ENCODE peak calls at places on chromosome 17, in seven cellular contexts. One of them, this sample, is unnamed.

GRCh38 chr17:50861822-50862528 is 4.2 kb downstream of the TOB1 start:
- DNase-seq in A549: no peak
- DNase-seq in IMR-90: no peak
- DNase-seq in GM12878: no peak
- DNase-seq in SK-N-SH: no peak
- DNase-seq in HepG2: no peak
- DNase-seq in K562: no peak
- DNase-seq in this sample: no peak

GRCh38 chr17:59401725-59402124 is 70.3 kb downstream of the YPEL2 start:
- DNase-seq in A549: no peak
- DNase-seq in IMR-90: no peak
- DNase-seq in GM12878: no peak
- DNase-seq in SK-N-SH: peak; percentile 85
- DNase-seq in HepG2: peak; percentile 85
- DNase-seq in K562: no peak
- DNase-seq in this sample: no peak

GRCh38 chr17:66834426-66834918 is 445 bp upstream of the CACNG5 start:
- DNase-seq in A549: no peak
- DNase-seq in IMR-90: no peak
- DNase-seq in GM12878: no peak
- DNase-seq in SK-N-SH: no peak
- DNase-seq in HepG2: no peak
- DNase-seq in K562: no peak
- DNase-seq in this sample: no peak

GRCh38 chr17:48207776-48208175 is 100.2 kb downstream of the SNX11 start:
- DNase-seq in A549: no peak
- DNase-seq in IMR-90: no peak
- DNase-seq in GM12878: no peak
- DNase-seq in SK-N-SH: no peak
- DNase-seq in HepG2: no peak
- DNase-seq in K562: no peak
- DNase-seq in this sample: no peak

GRCh38 chr17:63587770-63588169 is 12.9 kb upstream of the TACO1 start:
- DNase-seq in A549: no peak
- DNase-seq in IMR-90: peak; percentile 31
- DNase-seq in GM12878: no peak
- DNase-seq in SK-N-SH: no peak
- DNase-seq in HepG2: no peak
- DNase-seq in K562: no peak
- DNase-seq in this sample: no peak

GRCh38 chr17:43556292-43556691 is 10.2 kb upstream of the ETV4 start:
- DNase-seq in A549: peak; percentile 96
- DNase-seq in IMR-90: peak; percentile 29
- DNase-seq in GM12878: no peak
- DNase-seq in SK-N-SH: no peak
- DNase-seq in HepG2: no peak
- DNase-seq in K562: peak; percentile 81
- DNase-seq in this sample: no peak

GRCh38 chr17:44636562-44636961 is 19.7 kb upstream of the MEIOC start:
- DNase-seq in A549: peak; percentile 67
- DNase-seq in IMR-90: peak; percentile 72
- DNase-seq in GM12878: no peak
- DNase-seq in SK-N-SH: peak; percentile 58
- DNase-seq in HepG2: peak; percentile 16
- DNase-seq in K562: no peak
- DNase-seq in this sample: no peak

GRCh38 chr17:78674595-78675315 is 97.6 kb upstream of the DNAH17 start:
- DNase-seq in A549: no peak
- DNase-seq in IMR-90: no peak
- DNase-seq in GM12878: no peak
- DNase-seq in SK-N-SH: peak; percentile 74
- DNase-seq in HepG2: no peak
- DNase-seq in K562: peak; percentile 38
- DNase-seq in this sample: peak; percentile 64

GRCh38 chr17:31158741-31159377 is 64.1 kb downstream of the NF1 start:
- DNase-seq in A549: no peak
- DNase-seq in IMR-90: peak; percentile 9
- DNase-seq in GM12878: no peak
- DNase-seq in SK-N-SH: no peak
- DNase-seq in HepG2: no peak
- DNase-seq in K562: no peak
- DNase-seq in this sample: no peak

GRCh38 chr17:28580925-28581324 is 4.2 kb upstream of the ALDOC start:
- DNase-seq in A549: no peak
- DNase-seq in IMR-90: no peak
- DNase-seq in GM12878: no peak
- DNase-seq in SK-N-SH: no peak
- DNase-seq in HepG2: no peak
- DNase-seq in K562: no peak
- DNase-seq in this sample: no peak

GRCh38 chr17:19618015-19618414 is 30.5 kb upstream of the ALDH3A2 start:
- DNase-seq in A549: no peak
- DNase-seq in IMR-90: no peak
- DNase-seq in GM12878: no peak
- DNase-seq in SK-N-SH: no peak
- DNase-seq in HepG2: no peak
- DNase-seq in K562: no peak
- DNase-seq in this sample: no peak

GRCh38 chr17:4006745-4007211 is 42.5 kb upstream of the ATP2A3 start:
- DNase-seq in A549: no peak
- DNase-seq in IMR-90: no peak
- DNase-seq in GM12878: no peak
- DNase-seq in SK-N-SH: peak; percentile 77
- DNase-seq in HepG2: no peak
- DNase-seq in K562: peak; percentile 58
- DNase-seq in this sample: no peak

GRCh38 chr17:40564883-40565744 is at the start of gene CCR7:
- DNase-seq in A549: no peak
- DNase-seq in IMR-90: no peak
- DNase-seq in GM12878: no peak
- DNase-seq in SK-N-SH: no peak
- DNase-seq in HepG2: no peak
- DNase-seq in K562: peak; percentile 51
- DNase-seq in this sample: no peak

GRCh38 chr17:70102531-70102930 is 27.5 kb downstream of the KCNJ16 start:
- DNase-seq in A549: no peak
- DNase-seq in IMR-90: no peak
- DNase-seq in GM12878: no peak
- DNase-seq in SK-N-SH: no peak
- DNase-seq in HepG2: no peak
- DNase-seq in K562: no peak
- DNase-seq in this sample: no peak

GRCh38 chr17:59632398-59632797 is 12.7 kb downstream of the CLTC start:
- DNase-seq in A549: no peak
- DNase-seq in IMR-90: no peak
- DNase-seq in GM12878: no peak
- DNase-seq in SK-N-SH: no peak
- DNase-seq in HepG2: no peak
- DNase-seq in K562: no peak
- DNase-seq in this sample: no peak

GRCh38 chr17:42456223-42457106 is 2.2 kb upstream of the ATP6V0A1 start:
- DNase-seq in A549: no peak
- DNase-seq in IMR-90: peak; percentile 83
- DNase-seq in GM12878: peak; percentile 57
- DNase-seq in SK-N-SH: no peak
- DNase-seq in HepG2: no peak
- DNase-seq in K562: peak; percentile 62
- DNase-seq in this sample: no peak

GRCh38 chr17:30805944-30806456 is 18.5 kb downstream of the CRLF3 start:
- DNase-seq in A549: no peak
- DNase-seq in IMR-90: no peak
- DNase-seq in GM12878: no peak
- DNase-seq in SK-N-SH: no peak
- DNase-seq in HepG2: no peak
- DNase-seq in K562: no peak
- DNase-seq in this sample: no peak

GRCh38 chr17:78991017-78991783 is 11.5 kb upstream of the LGALS3BP start:
- DNase-seq in A549: no peak
- DNase-seq in IMR-90: no peak
- DNase-seq in GM12878: no peak
- DNase-seq in SK-N-SH: peak; percentile 19
- DNase-seq in HepG2: no peak
- DNase-seq in K562: no peak
- DNase-seq in this sample: no peak

GRCh38 chr17:16516594-16517018 is 24.6 kb upstream of the LRRC75A start:
- DNase-seq in A549: peak; percentile 63
- DNase-seq in IMR-90: peak; percentile 80
- DNase-seq in GM12878: no peak
- DNase-seq in SK-N-SH: peak; percentile 22
- DNase-seq in HepG2: no peak
- DNase-seq in K562: peak; percentile 39
- DNase-seq in this sample: no peak

GRCh38 chr17:57881783-57882291 is 32.0 kb upstream of the MRPS23 start:
- DNase-seq in A549: no peak
- DNase-seq in IMR-90: no peak
- DNase-seq in GM12878: no peak
- DNase-seq in SK-N-SH: no peak
- DNase-seq in HepG2: no peak
- DNase-seq in K562: no peak
- DNase-seq in this sample: no peak

GRCh38 chr17:57877803-57878202 is 28.0 kb upstream of the MRPS23 start:
- DNase-seq in A549: no peak
- DNase-seq in IMR-90: no peak
- DNase-seq in GM12878: no peak
- DNase-seq in SK-N-SH: no peak
- DNase-seq in HepG2: no peak
- DNase-seq in K562: no peak
- DNase-seq in this sample: no peak

GRCh38 chr17:57879437-57880085 is 29.7 kb upstream of the MRPS23 start:
- DNase-seq in A549: peak; percentile 91
- DNase-seq in IMR-90: no peak
- DNase-seq in GM12878: no peak
- DNase-seq in SK-N-SH: no peak
- DNase-seq in HepG2: peak; percentile 84
- DNase-seq in K562: peak; percentile 47
- DNase-seq in this sample: no peak

GRCh38 chr17:57881143-57881542 is 31.3 kb upstream of the MRPS23 start:
- DNase-seq in A549: no peak
- DNase-seq in IMR-90: peak; percentile 89
- DNase-seq in GM12878: no peak
- DNase-seq in SK-N-SH: no peak
- DNase-seq in HepG2: no peak
- DNase-seq in K562: no peak
- DNase-seq in this sample: no peak

DNA sequence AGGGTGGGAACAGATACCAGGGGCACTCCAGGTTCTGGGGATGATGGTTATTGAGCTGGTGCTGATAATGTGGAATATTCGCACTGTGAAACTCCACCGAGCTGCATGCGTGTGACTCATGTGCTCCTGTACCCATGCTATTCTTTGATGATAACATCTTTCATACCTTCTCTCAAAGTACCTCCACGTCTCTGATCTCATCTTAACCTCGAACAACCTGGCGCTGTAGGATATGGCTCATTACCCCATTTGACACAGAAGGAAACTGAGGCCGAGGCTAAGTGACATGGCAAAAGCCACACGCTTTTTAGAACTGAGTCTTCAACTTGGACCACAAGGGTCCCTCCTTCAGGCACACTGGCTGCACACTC is 30.2 kb upstream of the MRPS23 start:
- DNase-seq in A549: no peak
- DNase-seq in IMR-90: no peak
- DNase-seq in GM12878: no peak
- DNase-seq in SK-N-SH: no peak
- DNase-seq in HepG2: no peak
- DNase-seq in K562: no peak
- DNase-seq in this sample: no peak
- TF ChIP-seq RFX5 in A549: no peak
- TF ChIP-seq RFX5 in IMR-90: no peak
- TF ChIP-seq RFX5 in GM12878: no peak
- TF ChIP-seq RFX5 in SK-N-SH: no peak
- TF ChIP-seq RFX5 in HepG2: no peak
- TF ChIP-seq RFX5 in K562: no peak
- TF ChIP-seq RFX5 in this sample: no peak

DNA sequence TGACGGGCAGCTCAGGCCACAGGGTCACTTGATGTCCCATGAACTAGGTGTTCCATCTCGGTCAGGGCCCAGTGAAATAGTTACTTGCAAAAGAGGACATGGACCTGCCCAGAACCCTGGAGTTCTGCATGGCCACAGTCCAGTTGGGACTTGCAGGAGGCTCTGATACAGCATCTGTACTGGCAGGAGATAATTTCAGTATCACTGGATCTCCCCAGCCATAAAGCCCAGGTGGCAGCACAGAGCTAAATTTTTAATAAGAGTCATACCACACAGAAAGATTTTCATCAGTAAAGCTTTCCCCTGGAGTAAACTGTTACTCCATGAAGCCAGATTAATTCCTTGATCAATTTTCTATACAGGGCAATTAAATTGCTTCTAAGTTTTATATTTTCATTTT is 18.0 kb upstream of the SLC16A5 start:
- DNase-seq in A549: peak; percentile 78
- DNase-seq in IMR-90: no peak
- DNase-seq in GM12878: no peak
- DNase-seq in SK-N-SH: peak; percentile 58
- DNase-seq in HepG2: no peak
- DNase-seq in K562: no peak
- DNase-seq in this sample: no peak
- TF ChIP-seq RFX5 in A549: no peak
- TF ChIP-seq RFX5 in IMR-90: no peak
- TF ChIP-seq RFX5 in GM12878: no peak
- TF ChIP-seq RFX5 in SK-N-SH: no peak
- TF ChIP-seq RFX5 in HepG2: no peak
- TF ChIP-seq RFX5 in K562: no peak
- TF ChIP-seq RFX5 in this sample: no peak

GRCh38 chr17:77140166-77140877 is 447 bp upstream of the SEC14L1 start:
- DNase-seq in A549: peak; percentile 91
- DNase-seq in IMR-90: peak; percentile 96
- DNase-seq in GM12878: peak; percentile 93
- DNase-seq in SK-N-SH: peak; percentile 100
- DNase-seq in HepG2: peak; percentile 96
- DNase-seq in K562: peak; percentile 98
- DNase-seq in this sample: peak; percentile 99
- TF ChIP-seq RFX5 in A549: no peak
- TF ChIP-seq RFX5 in IMR-90: no peak
- TF ChIP-seq RFX5 in GM12878: peak; percentile 7
- TF ChIP-seq RFX5 in SK-N-SH: no peak
- TF ChIP-seq RFX5 in HepG2: peak; percentile 47
- TF ChIP-seq RFX5 in K562: no peak
- TF ChIP-seq RFX5 in this sample: no peak

DNA sequence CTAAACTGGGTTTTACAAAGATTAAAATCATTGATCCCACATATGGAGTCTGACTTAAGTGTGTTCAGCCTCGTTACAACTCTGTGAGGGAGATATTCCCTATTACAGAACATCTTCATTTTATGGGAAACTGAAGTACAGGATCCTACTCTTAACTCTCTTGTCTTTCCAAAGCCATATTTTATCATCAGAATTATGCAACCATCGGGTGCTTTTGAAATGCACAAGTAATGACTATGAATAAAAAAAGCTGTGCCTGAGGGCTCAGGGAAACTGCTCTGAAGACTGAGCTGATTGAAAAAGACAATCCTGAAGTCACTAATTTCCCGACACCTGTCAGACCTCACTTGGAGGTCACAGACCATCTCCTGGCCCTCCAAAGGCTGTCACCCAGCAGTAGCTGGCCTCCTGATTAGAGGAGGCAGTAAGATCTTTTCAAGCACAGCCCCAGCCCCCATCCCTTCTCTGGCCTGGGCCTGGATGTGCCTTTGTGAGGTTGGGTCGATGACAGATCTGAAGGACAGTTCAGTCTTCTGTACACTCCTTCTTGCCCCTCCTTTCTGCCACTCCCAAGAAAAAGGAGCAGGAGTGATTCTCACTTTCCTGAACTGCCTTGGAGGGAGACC is 5.6 kb downstream of the AKAP1 start:
- DNase-seq in A549: no peak
- DNase-seq in IMR-90: peak; percentile 5
- DNase-seq in GM12878: no peak
- DNase-seq in SK-N-SH: no peak
- DNase-seq in HepG2: no peak
- DNase-seq in K562: no peak
- DNase-seq in this sample: no peak
- TF ChIP-seq RFX5 in A549: no peak
- TF ChIP-seq RFX5 in IMR-90: no peak
- TF ChIP-seq RFX5 in GM12878: no peak
- TF ChIP-seq RFX5 in SK-N-SH: no peak
- TF ChIP-seq RFX5 in HepG2: no peak
- TF ChIP-seq RFX5 in K562: no peak
- TF ChIP-seq RFX5 in this sample: no peak